ENCODE peak calls at places on chromosomes 5 and 9, in ten cellular contexts. C is omental fat pad, T is AG04450, U is GM13976, W is kidney epithelial cell, A is neural crest cell, M is astrocyte, H is fibroblast of mammary gland, Q is fibroblast of lung, F is cardiac muscle cell. K is an unnamed sample.
A peak's percentile ranks its signal among the peaks of the same experiment; 100 is the strongest.

GRCh38 chr5:72015103-72015548 is 92.1 kb upstream of the MAP1B start:
- DNase-seq in C (no peak), T (peak; percentile 11), U (no peak), W (no peak), A (no peak), M (peak; percentile 95), H (peak; percentile 87), Q (peak; percentile 96), F (peak; percentile 99), K (peak; percentile 90)

GRCh38 chr9:16058131-16058549 is 505.3 kb downstream of the CCDC171 start:
- DNase-seq in C (no peak), T (no peak), U (peak; percentile 43), W (peak; percentile 53), A (no peak), M (peak; percentile 77), H (peak; percentile 84), Q (peak; percentile 86), F (peak; percentile 37), K (peak; percentile 80)

GRCh38 chr9:12680341-12680740 is 12.8 kb upstream of the TYRP1 start:
- DNase-seq in C (no peak), T (no peak), U (no peak), W (peak; percentile 5), A (no peak), M (peak; percentile 60), H (no peak), Q (peak; percentile 70), F (peak; percentile 69), K (no peak)

GRCh38 chr9:112479221-112479620 is 7.4 kb upstream of the KIAA1958 start:
- DNase-seq in C (no peak), T (no peak), U (no peak), W (no peak), A (no peak), M (no peak), H (no peak), Q (no peak), F (no peak), K (no peak)

GRCh38 chr5:103929310-103930003 is 366.9 kb upstream of the NUDT12 start:
- DNase-seq in C (no peak), T (no peak), U (no peak), W (no peak), A (no peak), M (peak; percentile 25), H (peak; percentile 1), Q (peak; percentile 43), F (no peak), K (no peak)

GRCh38 chr5:113474100-113474700 is 14.1 kb downstream of the MCC start:
- DNase-seq in C (no peak), T (no peak), U (no peak), W (no peak), A (no peak), M (no peak), H (no peak), Q (no peak), F (peak; percentile 53), K (no peak)

GRCh38 chr5:40585537-40586267 is 94.0 kb upstream of the PTGER4 start:
- DNase-seq in C (no peak), T (no peak), U (no peak), W (no peak), A (no peak), M (no peak), H (no peak), Q (no peak), F (no peak), K (no peak)

GRCh38 chr5:155727512-155728145 is 599.3 kb upstream of the SGCD start:
- DNase-seq in C (no peak), T (no peak), U (no peak), W (no peak), A (peak; percentile 5), M (no peak), H (no peak), Q (peak; percentile 1), F (no peak), K (no peak)

GRCh38 chr9:75892168-75892901 is 1.9 kb downstream of the PCSK5 start:
- DNase-seq in C (no peak), T (no peak), U (peak; percentile 17), W (no peak), A (peak; percentile 3), M (no peak), H (peak; percentile 12), Q (peak; percentile 13), F (peak; percentile 36), K (no peak)

GRCh38 chr9:75893096-75893495 is 2.6 kb downstream of the PCSK5 start:
- DNase-seq in C (no peak), T (no peak), U (no peak), W (no peak), A (no peak), M (no peak), H (peak; percentile 11), Q (no peak), F (peak; percentile 14), K (no peak)

GRCh38 chr9:75895112-75895511 is 4.6 kb downstream of the PCSK5 start:
- DNase-seq in C (no peak), T (no peak), U (no peak), W (no peak), A (no peak), M (no peak), H (no peak), Q (no peak), F (no peak), K (no peak)

GRCh38 chr9:75891277-75892167 is 1.0 kb downstream of the PCSK5 start:
- DNase-seq in C (peak; percentile 40), T (peak; percentile 0), U (peak; percentile 36), W (no peak), A (peak; percentile 12), M (peak; percentile 19), H (peak; percentile 30), Q (peak; percentile 36), F (peak; percentile 49), K (peak; percentile 54)

DNA sequence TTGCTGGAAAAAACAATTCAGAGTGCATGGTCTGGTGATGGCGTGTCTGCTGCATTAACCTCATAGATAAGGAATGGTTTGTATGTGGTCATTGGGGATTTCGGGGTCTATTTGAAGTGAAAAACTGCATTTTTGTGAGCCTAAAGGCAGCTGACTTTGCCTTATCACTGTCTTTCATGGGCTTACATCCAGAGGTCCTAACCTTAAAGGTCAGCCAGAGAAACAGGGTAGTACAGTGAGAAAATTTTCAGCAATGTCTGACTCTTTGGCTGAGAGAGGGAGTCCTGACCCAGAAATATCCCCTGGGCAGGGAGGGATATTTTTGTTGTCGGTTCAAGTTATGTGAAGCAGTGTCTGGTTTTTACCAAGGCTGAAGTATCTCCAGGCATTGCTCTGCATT is 5.7 kb downstream of the PCSK5 start:
- DNase-seq in C (no peak), T (no peak), U (no peak), W (no peak), A (no peak), M (no peak), H (no peak), Q (peak; percentile 38), F (peak; percentile 49), K (peak; percentile 79)
- TF ChIP-seq CTCF in C (no peak), T (no peak), U (no peak), W (no peak), A (no peak), M (no peak), H (no peak), Q (no peak), F (no peak), K (no peak)

GRCh38 chr9:22232971-22233370 is 213.7 kb upstream of the DMRTA1 start:
- DNase-seq in C (no peak), T (no peak), U (no peak), W (no peak), A (no peak), M (no peak), H (no peak), Q (no peak), F (no peak), K (no peak)

GRCh38 chr9:22227986-22228385 is 218.6 kb upstream of the DMRTA1 start:
- DNase-seq in C (no peak), T (no peak), U (no peak), W (no peak), A (no peak), M (no peak), H (no peak), Q (no peak), F (no peak), K (no peak)

GRCh38 chr9:22229069-22229468 is 217.6 kb upstream of the DMRTA1 start:
- DNase-seq in C (no peak), T (no peak), U (no peak), W (no peak), A (no peak), M (no peak), H (no peak), Q (no peak), F (no peak), K (no peak)

DNA sequence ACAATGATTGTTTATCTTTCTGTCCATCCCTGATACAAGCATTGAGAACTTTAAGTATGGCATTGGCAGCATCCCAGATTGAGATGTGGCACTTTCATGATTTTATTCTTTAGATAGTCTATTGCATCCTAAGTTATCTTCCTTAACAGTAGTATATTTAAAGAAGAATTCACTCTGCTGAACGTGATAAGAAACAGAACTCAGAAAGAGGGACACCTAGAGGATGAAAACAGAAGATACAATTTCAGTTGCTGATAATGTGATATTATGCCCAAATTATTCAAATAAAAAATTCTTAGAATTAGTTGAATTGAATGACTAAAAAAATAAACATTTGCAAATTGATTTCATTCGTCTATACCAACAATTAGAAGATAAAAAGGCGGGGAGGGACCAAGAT is 218.1 kb upstream of the DMRTA1 start:
- DNase-seq in C (no peak), T (no peak), U (no peak), W (no peak), A (no peak), M (no peak), H (peak; percentile 50), Q (no peak), F (peak; percentile 35), K (no peak)
- TF ChIP-seq CTCF in C (no peak), T (peak; percentile 48), U (no peak), W (no peak), A (peak; percentile 41), M (peak; percentile 27), H (peak; percentile 48), Q (no peak), F (peak; percentile 48), K (peak; percentile 34)

GRCh38 chr9:137188086-137188489 is 272 bp downstream of the ANAPC2 start:
- DNase-seq in C (no peak), T (no peak), U (no peak), W (no peak), A (no peak), M (no peak), H (no peak), Q (no peak), F (no peak), K (no peak)

GRCh38 chr9:137189297-137190295 is 1.1 kb downstream of the SSNA1 start:
- DNase-seq in C (no peak), T (no peak), U (no peak), W (no peak), A (no peak), M (no peak), H (no peak), Q (no peak), F (no peak), K (no peak)

GRCh38 chr9:137190315-137190853 is 1.9 kb downstream of the SSNA1 start:
- DNase-seq in C (no peak), T (no peak), U (no peak), W (no peak), A (no peak), M (no peak), H (no peak), Q (no peak), F (no peak), K (no peak)

GRCh38 chr9:137187386-137187785 is 974 bp downstream of the ANAPC2 start:
- DNase-seq in C (no peak), T (no peak), U (no peak), W (no peak), A (no peak), M (no peak), H (no peak), Q (no peak), F (no peak), K (no peak)

GRCh38 chr9:137188490-137189296 is at the start of the genes ANAPC2 and SSNA1:
- DNase-seq in C (peak; percentile 81), T (peak; percentile 81), U (peak; percentile 98), W (peak; percentile 64), A (peak; percentile 94), M (peak; percentile 78), H (peak; percentile 93), Q (peak; percentile 87), F (peak; percentile 96), K (peak; percentile 77)
- TF ChIP-seq CTCF in C (no peak), T (peak; percentile 58), U (peak; percentile 48), W (peak; percentile 59), A (peak; percentile 57), M (no peak), H (peak; percentile 23), Q (peak; percentile 50), F (peak; percentile 50), K (peak; percentile 71)

GRCh38 chr5:172188893-172189692 is 1.1 kb upstream of the STK10 start:
- DNase-seq in C (no peak), T (no peak), U (no peak), W (no peak), A (peak; percentile 29), M (peak; percentile 73), H (no peak), Q (peak; percentile 82), F (no peak), K (peak; percentile 68)
- TF ChIP-seq CTCF in C (no peak), T (no peak), U (no peak), W (no peak), A (peak; percentile 27), M (no peak), H (no peak), Q (no peak), F (no peak), K (no peak)